ENCODE peak calls at places on chromosomes 7 and 10, in four cellular contexts. Y, W, G and L are unnamed samples.

GRCh38 chr7:22348379-22348778 is 8.6 kb downstream of the RAPGEF5 start:
- DNase-seq in G (no peak), Y (no peak), W (no peak), L (peak; percentile 45)

GRCh38 chr7:41579961-41580935 is 122.6 kb downstream of the INHBA start:
- DNase-seq in Y (no peak), G (no peak), W (no peak), L (no peak)

GRCh38 chr7:30320392-30320791 is 36.0 kb downstream of the ZNRF2 start:
- DNase-seq in W (no peak), G (no peak), Y (no peak), L (no peak)

GRCh38 chr7:3266240-3266639 is 34.8 kb upstream of the SDK1 start:
- DNase-seq in G (no peak), Y (peak; percentile 32), W (no peak), L (no peak)

GRCh38 chr7:84040365-84040764 is 154.2 kb downstream of the SEMA3A start:
- DNase-seq in Y (peak; percentile 82), W (no peak), G (no peak), L (no peak)

GRCh38 chr7:128831994-128832879 is 2.0 kb downstream of the FLNC start:
- DNase-seq in W (peak; percentile 81), G (no peak), Y (peak; percentile 55), L (peak; percentile 95)

GRCh38 chr10:86366033-86366901 is at the start of gene GRID1:
- DNase-seq in G (peak; percentile 44), W (peak; percentile 81), Y (peak; percentile 77), L (peak; percentile 57)

GRCh38 chr10:95262763-95263518 is 27.9 kb downstream of the PDLIM1 start:
- DNase-seq in W (no peak), Y (no peak), G (no peak), L (no peak)

GRCh38 chr7:137606061-137606674 is 240.6 kb downstream of the DGKI start:
- DNase-seq in G (no peak), Y (no peak), W (no peak), L (no peak)

GRCh38 chr7:29214056-29214455 is 19.5 kb downstream of the CHN2 start:
- DNase-seq in G (no peak), W (no peak), Y (no peak), L (no peak)

GRCh38 chr7:36487756-36488336 is 98.2 kb downstream of the ANLN start:
- DNase-seq in W (no peak), Y (peak; percentile 62), G (no peak), L (no peak)

GRCh38 chr10:20466731-20467130 is 430.4 kb downstream of the NEBL start:
- DNase-seq in G (no peak), Y (no peak), W (no peak), L (no peak)

GRCh38 chr10:28387141-28387540 is 84.3 kb upstream of the MPP7 start:
- DNase-seq in G (no peak), W (no peak), Y (no peak), L (no peak)

GRCh38 chr7:129607471-129608120 is 3.9 kb upstream of the NRF1 start:
- DNase-seq in G (peak; percentile 34), W (no peak), Y (peak; percentile 19), L (peak; percentile 85)

GRCh38 chr10:78209987-78210386 is 176.3 kb downstream of the RPS24 start:
- DNase-seq in G (no peak), W (no peak), Y (no peak), L (no peak)

GRCh38 chr10:86182150-86182549 is 184.4 kb downstream of the GRID1 start:
- DNase-seq in Y (no peak), W (peak; percentile 20), G (no peak), L (no peak)

GRCh38 chr7:7980134-7980533 is 11.5 kb downstream of the GLCCI1 start:
- DNase-seq in G (no peak), W (no peak), Y (no peak), L (no peak)

GRCh38 chr7:89661876-89662275 is 492.4 kb upstream of the STEAP1 start:
- DNase-seq in G (no peak), W (no peak), Y (no peak), L (no peak)

GRCh38 chr7:552711-553636 is 33.3 kb upstream of the PDGFA start:
- DNase-seq in G (no peak), Y (no peak), W (no peak), L (no peak)

GRCh38 chr7:36742911-36743775 is 18.8 kb upstream of the AOAH start:
- DNase-seq in Y (no peak), W (no peak), G (no peak), L (no peak)

GRCh38 chr7:2402687-2403013 is 761 bp upstream of the CHST12 start:
- DNase-seq in G (no peak), W (no peak), Y (no peak), L (no peak)

GRCh38 chr10:97081621-97082235 is 104.0 kb downstream of the SLIT1 start:
- DNase-seq in W (no peak), G (peak; percentile 77), Y (no peak), L (peak; percentile 69)

GRCh38 chr10:121949473-121949872 is 21.6 kb upstream of the ATE1 start:
- DNase-seq in Y (no peak), W (no peak), G (no peak), L (no peak)